ENCODE peak calls at places on chromosomes 3 and 15, in ten cellular contexts. One of them, this sample, is unnamed.

GRCh38 chr3:37526511-37526910 is 335.2 kb upstream of the CTDSPL start:
- DNase-seq in right cardiac atrium: peak
- DNase-seq in iPS-NIHi11: no peak
- DNase-seq in NCI-H1092 treated with DMSO at 0.1 percent for 48 hours: no peak
- DNase-seq in SHP77: no peak
- DNase-seq in activated B cell treated with CpG ODN at 0.5 μM for 24 hours: no peak
- DNase-seq in stimulated activated naive CD8-positive, alpha-beta T cell treated with anti-CD3 and anti-CD28 coated beads, Interleukin-15, Interleukin-2, amounts not matched to agents 100 U/mL and 50 U/mL, for 24 hours: no peak
- DNase-seq in mucosa of gallbladder: no peak
- DNase-seq in activated naive CD8-positive, alpha-beta T cell treated with anti-CD3 and anti-CD28 coated beads, Interleukin-2, amount 50 U/mL, for 24 hours: no peak
- DNase-seq in bronchial epithelial cell: no peak
- DNase-seq in this sample: no peak

GRCh38 chr15:31020542-31020941 is 29.1 kb upstream of the MTMR10 start:
- DNase-seq in stimulated activated naive CD8-positive, alpha-beta T cell treated with anti-CD3 and anti-CD28 coated beads, Interleukin-15, Interleukin-2, amounts not matched to agents 100 U/mL and 50 U/mL, for 24 hours: no peak
- DNase-seq in SHP77: no peak
- DNase-seq in iPS-NIHi11: no peak
- DNase-seq in right cardiac atrium: no peak
- DNase-seq in mucosa of gallbladder: no peak
- DNase-seq in activated B cell treated with CpG ODN at 0.5 μM for 24 hours: no peak
- DNase-seq in activated naive CD8-positive, alpha-beta T cell treated with anti-CD3 and anti-CD28 coated beads, Interleukin-2, amount 50 U/mL, for 24 hours: no peak
- DNase-seq in NCI-H1092 treated with DMSO at 0.1 percent for 48 hours: no peak
- DNase-seq in bronchial epithelial cell: no peak
- DNase-seq in this sample: no peak

GRCh38 chr15:36883705-36884355 is 216.5 kb downstream of the MEIS2 start:
- DNase-seq in mucosa of gallbladder: peak
- DNase-seq in SHP77: peak
- DNase-seq in iPS-NIHi11: peak
- DNase-seq in activated naive CD8-positive, alpha-beta T cell treated with anti-CD3 and anti-CD28 coated beads, Interleukin-2, amount 50 U/mL, for 24 hours: peak
- DNase-seq in stimulated activated naive CD8-positive, alpha-beta T cell treated with anti-CD3 and anti-CD28 coated beads, Interleukin-15, Interleukin-2, amounts not matched to agents 100 U/mL and 50 U/mL, for 24 hours: peak
- DNase-seq in NCI-H1092 treated with DMSO at 0.1 percent for 48 hours: peak
- DNase-seq in activated B cell treated with CpG ODN at 0.5 μM for 24 hours: peak
- DNase-seq in bronchial epithelial cell: peak
- DNase-seq in right cardiac atrium: peak
- DNase-seq in this sample: peak

GRCh38 chr3:157082305-157082981 is 77.5 kb downstream of the CCNL1 start:
- DNase-seq in SHP77: no peak
- DNase-seq in bronchial epithelial cell: peak
- DNase-seq in iPS-NIHi11: no peak
- DNase-seq in activated B cell treated with CpG ODN at 0.5 μM for 24 hours: no peak
- DNase-seq in activated naive CD8-positive, alpha-beta T cell treated with anti-CD3 and anti-CD28 coated beads, Interleukin-2, amount 50 U/mL, for 24 hours: no peak
- DNase-seq in mucosa of gallbladder: peak
- DNase-seq in NCI-H1092 treated with DMSO at 0.1 percent for 48 hours: no peak
- DNase-seq in right cardiac atrium: no peak
- DNase-seq in stimulated activated naive CD8-positive, alpha-beta T cell treated with anti-CD3 and anti-CD28 coated beads, Interleukin-15, Interleukin-2, amounts not matched to agents 100 U/mL and 50 U/mL, for 24 hours: no peak
- DNase-seq in this sample: no peak

GRCh38 chr3:31013843-31014242 is 119.4 kb upstream of the GADL1 start:
- DNase-seq in right cardiac atrium: no peak
- DNase-seq in SHP77: no peak
- DNase-seq in activated B cell treated with CpG ODN at 0.5 μM for 24 hours: no peak
- DNase-seq in stimulated activated naive CD8-positive, alpha-beta T cell treated with anti-CD3 and anti-CD28 coated beads, Interleukin-15, Interleukin-2, amounts not matched to agents 100 U/mL and 50 U/mL, for 24 hours: no peak
- DNase-seq in mucosa of gallbladder: no peak
- DNase-seq in bronchial epithelial cell: no peak
- DNase-seq in NCI-H1092 treated with DMSO at 0.1 percent for 48 hours: no peak
- DNase-seq in activated naive CD8-positive, alpha-beta T cell treated with anti-CD3 and anti-CD28 coated beads, Interleukin-2, amount 50 U/mL, for 24 hours: no peak
- DNase-seq in iPS-NIHi11: no peak
- DNase-seq in this sample: no peak

GRCh38 chr3:115617573-115617972 is 5.7 kb upstream of the GAP43 start:
- DNase-seq in right cardiac atrium: no peak
- DNase-seq in bronchial epithelial cell: no peak
- DNase-seq in mucosa of gallbladder: no peak
- DNase-seq in stimulated activated naive CD8-positive, alpha-beta T cell treated with anti-CD3 and anti-CD28 coated beads, Interleukin-15, Interleukin-2, amounts not matched to agents 100 U/mL and 50 U/mL, for 24 hours: no peak
- DNase-seq in activated B cell treated with CpG ODN at 0.5 μM for 24 hours: no peak
- DNase-seq in NCI-H1092 treated with DMSO at 0.1 percent for 48 hours: no peak
- DNase-seq in SHP77: no peak
- DNase-seq in activated naive CD8-positive, alpha-beta T cell treated with anti-CD3 and anti-CD28 coated beads, Interleukin-2, amount 50 U/mL, for 24 hours: no peak
- DNase-seq in iPS-NIHi11: no peak
- DNase-seq in this sample: no peak

GRCh38 chr3:48565591-48566400 is 2.2 kb upstream of the UCN2 start:
- DNase-seq in mucosa of gallbladder: no peak
- DNase-seq in activated naive CD8-positive, alpha-beta T cell treated with anti-CD3 and anti-CD28 coated beads, Interleukin-2, amount 50 U/mL, for 24 hours: peak
- DNase-seq in bronchial epithelial cell: peak
- DNase-seq in SHP77: peak
- DNase-seq in iPS-NIHi11: no peak
- DNase-seq in stimulated activated naive CD8-positive, alpha-beta T cell treated with anti-CD3 and anti-CD28 coated beads, Interleukin-15, Interleukin-2, amounts not matched to agents 100 U/mL and 50 U/mL, for 24 hours: peak
- DNase-seq in activated B cell treated with CpG ODN at 0.5 μM for 24 hours: no peak
- DNase-seq in NCI-H1092 treated with DMSO at 0.1 percent for 48 hours: no peak
- DNase-seq in right cardiac atrium: no peak
- DNase-seq in this sample: no peak

GRCh38 chr3:195155842-195156241 is 115.1 kb downstream of the XXYLT1 start:
- DNase-seq in stimulated activated naive CD8-positive, alpha-beta T cell treated with anti-CD3 and anti-CD28 coated beads, Interleukin-15, Interleukin-2, amounts not matched to agents 100 U/mL and 50 U/mL, for 24 hours: no peak
- DNase-seq in bronchial epithelial cell: no peak
- DNase-seq in iPS-NIHi11: no peak
- DNase-seq in NCI-H1092 treated with DMSO at 0.1 percent for 48 hours: no peak
- DNase-seq in activated naive CD8-positive, alpha-beta T cell treated with anti-CD3 and anti-CD28 coated beads, Interleukin-2, amount 50 U/mL, for 24 hours: no peak
- DNase-seq in SHP77: no peak
- DNase-seq in activated B cell treated with CpG ODN at 0.5 μM for 24 hours: no peak
- DNase-seq in mucosa of gallbladder: no peak
- DNase-seq in right cardiac atrium: no peak
- DNase-seq in this sample: no peak

GRCh38 chr3:89353465-89353864 is 246.0 kb downstream of the EPHA3 start:
- DNase-seq in activated B cell treated with CpG ODN at 0.5 μM for 24 hours: no peak
- DNase-seq in NCI-H1092 treated with DMSO at 0.1 percent for 48 hours: no peak
- DNase-seq in stimulated activated naive CD8-positive, alpha-beta T cell treated with anti-CD3 and anti-CD28 coated beads, Interleukin-15, Interleukin-2, amounts not matched to agents 100 U/mL and 50 U/mL, for 24 hours: no peak
- DNase-seq in bronchial epithelial cell: peak
- DNase-seq in right cardiac atrium: no peak
- DNase-seq in SHP77: no peak
- DNase-seq in iPS-NIHi11: no peak
- DNase-seq in mucosa of gallbladder: no peak
- DNase-seq in activated naive CD8-positive, alpha-beta T cell treated with anti-CD3 and anti-CD28 coated beads, Interleukin-2, amount 50 U/mL, for 24 hours: no peak
- DNase-seq in this sample: no peak

GRCh38 chr15:91956026-91956723 is 102.7 kb downstream of the SLCO3A1 start:
- DNase-seq in NCI-H1092 treated with DMSO at 0.1 percent for 48 hours: no peak
- DNase-seq in iPS-NIHi11: no peak
- DNase-seq in activated naive CD8-positive, alpha-beta T cell treated with anti-CD3 and anti-CD28 coated beads, Interleukin-2, amount 50 U/mL, for 24 hours: no peak
- DNase-seq in mucosa of gallbladder: no peak
- DNase-seq in right cardiac atrium: peak
- DNase-seq in bronchial epithelial cell: peak
- DNase-seq in activated B cell treated with CpG ODN at 0.5 μM for 24 hours: no peak
- DNase-seq in stimulated activated naive CD8-positive, alpha-beta T cell treated with anti-CD3 and anti-CD28 coated beads, Interleukin-15, Interleukin-2, amounts not matched to agents 100 U/mL and 50 U/mL, for 24 hours: no peak
- DNase-seq in SHP77: no peak
- DNase-seq in this sample: no peak

GRCh38 chr3:192408007-192408655 is 319.2 kb downstream of the FGF12 start:
- DNase-seq in mucosa of gallbladder: no peak
- DNase-seq in SHP77: no peak
- DNase-seq in activated naive CD8-positive, alpha-beta T cell treated with anti-CD3 and anti-CD28 coated beads, Interleukin-2, amount 50 U/mL, for 24 hours: no peak
- DNase-seq in bronchial epithelial cell: no peak
- DNase-seq in activated B cell treated with CpG ODN at 0.5 μM for 24 hours: no peak
- DNase-seq in stimulated activated naive CD8-positive, alpha-beta T cell treated with anti-CD3 and anti-CD28 coated beads, Interleukin-15, Interleukin-2, amounts not matched to agents 100 U/mL and 50 U/mL, for 24 hours: no peak
- DNase-seq in NCI-H1092 treated with DMSO at 0.1 percent for 48 hours: peak
- DNase-seq in iPS-NIHi11: peak
- DNase-seq in right cardiac atrium: peak
- DNase-seq in this sample: no peak

GRCh38 chr3:179961081-179962078 is 75.4 kb downstream of the PEX5L start:
- DNase-seq in SHP77: peak
- DNase-seq in activated B cell treated with CpG ODN at 0.5 μM for 24 hours: no peak
- DNase-seq in activated naive CD8-positive, alpha-beta T cell treated with anti-CD3 and anti-CD28 coated beads, Interleukin-2, amount 50 U/mL, for 24 hours: no peak
- DNase-seq in iPS-NIHi11: no peak
- DNase-seq in right cardiac atrium: no peak
- DNase-seq in mucosa of gallbladder: no peak
- DNase-seq in bronchial epithelial cell: no peak
- DNase-seq in NCI-H1092 treated with DMSO at 0.1 percent for 48 hours: peak
- DNase-seq in stimulated activated naive CD8-positive, alpha-beta T cell treated with anti-CD3 and anti-CD28 coated beads, Interleukin-15, Interleukin-2, amounts not matched to agents 100 U/mL and 50 U/mL, for 24 hours: no peak
- DNase-seq in this sample: no peak

GRCh38 chr3:125141596-125142417 is 70.7 kb downstream of the SLC12A8 start:
- DNase-seq in NCI-H1092 treated with DMSO at 0.1 percent for 48 hours: peak
- DNase-seq in activated B cell treated with CpG ODN at 0.5 μM for 24 hours: peak
- DNase-seq in mucosa of gallbladder: peak
- DNase-seq in stimulated activated naive CD8-positive, alpha-beta T cell treated with anti-CD3 and anti-CD28 coated beads, Interleukin-15, Interleukin-2, amounts not matched to agents 100 U/mL and 50 U/mL, for 24 hours: peak
- DNase-seq in right cardiac atrium: peak
- DNase-seq in activated naive CD8-positive, alpha-beta T cell treated with anti-CD3 and anti-CD28 coated beads, Interleukin-2, amount 50 U/mL, for 24 hours: peak
- DNase-seq in bronchial epithelial cell: no peak
- DNase-seq in iPS-NIHi11: peak
- DNase-seq in SHP77: no peak
- DNase-seq in this sample: no peak